ENCODE peak calls at places on chromosomes 2 and 18, in seven cellular contexts. A is psoas muscle, V is mammary epithelial cell, Y is astrocyte, J is lower lobe of right lung, L is uterus, H is right lobe of liver. M is an unnamed sample. For H3K4me1, the result is how much of the 10 kb centered on the place peaks cover.

GRCh38 chr2:236180831-236181453 is 12.8 kb upstream of the GBX2 start:
- DNase-seq in A (no peak), V (no peak), Y (peak), J (no peak), L (no peak), H (no peak), M (peak)

GRCh38 chr18:79935925-79936324 is 15.5 kb downstream of the SLC66A2 start:
- DNase-seq in A (no peak), V (no peak), Y (no peak), J (peak), L (no peak), H (no peak), M (no peak)

GRCh38 chr2:236309669-236310029 is 45.4 kb upstream of the ASB18 start:
- DNase-seq in A (no peak), V (peak), Y (peak), J (no peak), L (no peak), H (no peak), M (no peak)

GRCh38 chr2:78407960-78408794 is 617.3 kb upstream of the REG3G start:
- DNase-seq in A (no peak), V (no peak), Y (no peak), J (no peak), L (no peak), H (no peak), M (no peak)

GRCh38 chr2:172471168-172471567 is 43.8 kb downstream of the ITGA6 start:
- DNase-seq in A (no peak), V (no peak), Y (no peak), J (no peak), L (no peak), H (no peak), M (no peak)

GRCh38 chr18:57666818-57667497 is 45.3 kb upstream of the NARS1 start:
- DNase-seq in A (no peak), V (peak), Y (no peak), J (no peak), L (peak), H (no peak), M (no peak)

GRCh38 chr18:80210312-80211083 is 36.8 kb downstream of the PARD6G start:
- DNase-seq in A (no peak), V (peak), Y (no peak), J (no peak), L (no peak), H (no peak), M (no peak)

GRCh38 chr2:119197125-119197403 is 26.6 kb upstream of the STEAP3 start:
- DNase-seq in A (no peak), V (no peak), Y (no peak), J (no peak), L (no peak), H (no peak), M (no peak)

GRCh38 chr18:34153711-34154110 is 71.0 kb downstream of the NOL4 start:
- DNase-seq in A (no peak), V (peak), Y (peak), J (no peak), L (no peak), H (no peak), M (no peak)

GRCh38 chr2:235493402-235493774 is 455 bp upstream of the AGAP1 start:
- DNase-seq in A (no peak), V (no peak), Y (peak), J (peak), L (no peak), H (no peak), M (no peak)

GRCh38 chr18:31034541-31034940 is 8.0 kb downstream of the DSC3 start:
- DNase-seq in A (no peak), V (no peak), Y (no peak), J (no peak), L (no peak), H (no peak), M (no peak)

GRCh38 chr2:108575132-108575966 is 41.1 kb downstream of the LIMS1 start:
- DNase-seq in A (no peak), V (peak), Y (peak), J (no peak), L (no peak), H (no peak), M (no peak)

GRCh38 chr18:63143246-63143847 is 176.2 kb downstream of the BCL2 start:
- DNase-seq in A (no peak), V (no peak), Y (no peak), J (no peak), L (no peak), H (no peak), M (no peak)

GRCh38 chr2:156537147-156537546 is 101.0 kb downstream of the GPD2 start:
- DNase-seq in A (no peak), V (no peak), Y (peak), J (no peak), L (no peak), H (no peak), M (no peak)

GRCh38 chr2:239285071-239285931 is 115.5 kb downstream of the HDAC4 start:
- DNase-seq in A (no peak), V (no peak), Y (peak), J (peak), L (no peak), H (no peak), M (no peak)

GRCh38 chr2:152241956-152242355 is 66.4 kb upstream of the STAM2 start:
- DNase-seq in A (no peak), V (peak), Y (no peak), J (no peak), L (no peak), H (no peak), M (no peak)

GRCh38 chr2:204664708-204665121 is 119.4 kb downstream of the PARD3B start:
- DNase-seq in A (no peak), V (peak), Y (peak), J (no peak), L (no peak), H (no peak), M (no peak)

GRCh38 chr2:86477349-86477748 is 36.2 kb downstream of the KDM3A start:
- DNase-seq in A (no peak), V (peak), Y (peak), J (no peak), L (no peak), H (no peak), M (no peak)

GRCh38 chr18:10784596-10785202 is 258.9 kb downstream of the NAPG start:
- DNase-seq in A (no peak), V (no peak), Y (no peak), J (no peak), L (no peak), H (no peak), M (no peak)

GRCh38 chr2:74510272-74510671 is 2.8 kb upstream of the PCGF1 start:
- DNase-seq in A (no peak), V (no peak), Y (no peak), J (no peak), L (no peak), H (no peak), M (no peak)

GRCh38 chr18:48328473-48329205 is 80.5 kb downstream of the ZBTB7C start:
- DNase-seq in A (no peak), V (peak), Y (peak), J (no peak), L (no peak), H (peak), M (no peak)

GRCh38 chr18:56709463-56709862 is 58.3 kb downstream of the WDR7 start:
- DNase-seq in A (no peak), V (peak), Y (peak), J (no peak), L (no peak), H (no peak), M (no peak)

GRCh38 chr2:8992643-8993042 is 10.8 kb downstream of the MBOAT2 start:
- DNase-seq in A (no peak), V (no peak), Y (no peak), J (no peak), L (no peak), H (no peak), M (no peak)

GRCh38 chr2:219026946-219027345 is 14.4 kb downstream of the CFAP65 start:
- DNase-seq in A (no peak), V (no peak), Y (no peak), J (no peak), L (no peak), H (no peak), M (no peak)

DNA sequence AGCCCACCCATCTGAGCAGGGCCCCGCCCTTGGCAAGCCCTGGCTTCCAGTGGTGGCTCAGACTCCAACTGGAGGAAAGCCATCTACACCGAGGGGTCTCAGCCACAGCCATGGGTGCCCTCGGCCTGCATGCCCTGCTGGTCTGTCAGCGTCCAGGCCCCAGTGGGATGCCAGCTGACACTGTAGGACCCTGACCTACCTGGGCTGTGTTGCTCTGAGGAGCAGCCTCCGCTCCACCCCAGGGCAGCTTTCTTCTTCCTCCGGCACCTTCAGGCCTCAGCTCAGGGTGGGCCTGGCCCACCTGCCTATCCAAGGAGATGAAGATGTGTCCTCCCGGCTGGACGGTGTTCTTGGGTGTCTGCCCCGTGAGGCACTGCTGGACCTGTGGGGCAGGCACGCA is 13.9 kb upstream of the ARHGEF4 start:
- DNase-seq in A (no peak), V (no peak), Y (no peak), J (no peak), L (no peak), H (no peak), M (no peak)
- H3K4me1 ChIP-seq in A (under half), V (half or more), Y (under half), J (under half), L (under half), H (under half), M (under half)

DNA sequence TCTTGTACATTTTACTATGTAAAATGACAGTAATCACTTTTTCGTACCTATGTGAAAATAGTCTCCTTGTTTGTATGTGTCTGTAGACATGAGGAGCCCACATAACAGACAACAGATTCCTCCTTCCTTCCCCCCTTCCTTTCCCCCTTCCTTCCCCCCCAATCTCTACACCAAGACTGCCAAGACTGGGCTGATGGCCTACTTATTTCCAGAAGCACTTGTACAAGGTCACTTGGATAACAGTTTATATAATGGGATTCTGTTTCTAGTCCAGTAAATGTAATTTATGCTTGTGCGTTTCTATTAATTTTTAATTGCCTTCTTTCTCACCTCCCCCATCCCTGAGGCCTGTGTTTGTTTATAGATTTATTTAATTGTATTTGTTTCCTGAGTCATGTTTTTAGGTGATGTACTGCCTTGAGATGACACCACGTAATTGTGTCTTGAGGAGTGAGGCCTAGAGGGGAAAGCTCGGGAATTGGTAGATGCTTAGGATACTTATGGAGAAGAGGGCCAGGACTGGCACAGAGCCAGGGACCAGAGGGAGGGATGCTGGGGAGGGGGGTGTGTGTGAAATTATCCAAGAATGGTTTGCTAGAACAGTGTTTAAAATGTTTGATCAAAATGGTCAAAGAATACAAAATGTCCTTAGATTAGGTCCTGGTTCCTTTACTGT is 12.3 kb downstream of the B3GNT2 start:
- DNase-seq in A (no peak), V (no peak), Y (no peak), J (no peak), L (no peak), H (no peak), M (no peak)
- H3K4me1 ChIP-seq in A (under half), V (under half), Y (under half), J (under half), L (under half), H (under half), M (under half)

GRCh38 chr2:30272286-30272685 is 41.0 kb downstream of the LBH start:
- DNase-seq in A (no peak), V (no peak), Y (no peak), J (no peak), L (no peak), H (no peak), M (no peak)
- H3K4me1 ChIP-seq in A (under half), V (under half), Y (under half), J (half or more), L (under half), H (under half), M (under half)

GRCh38 chr18:44807766-44808165 is 127.1 kb downstream of the SETBP1 start:
- DNase-seq in A (no peak), V (no peak), Y (no peak), J (no peak), L (no peak), H (peak), M (no peak)

GRCh38 chr18:44804033-44804432 is 123.3 kb downstream of the SETBP1 start:
- DNase-seq in A (no peak), V (no peak), Y (no peak), J (no peak), L (no peak), H (no peak), M (no peak)

GRCh38 chr18:44805176-44805575 is 124.5 kb downstream of the SETBP1 start:
- DNase-seq in A (no peak), V (no peak), Y (no peak), J (no peak), L (no peak), H (no peak), M (no peak)

GRCh38 chr18:44803019-44803650 is 122.4 kb downstream of the SETBP1 start:
- DNase-seq in A (peak), V (no peak), Y (peak), J (no peak), L (peak), H (no peak), M (peak)

DNA sequence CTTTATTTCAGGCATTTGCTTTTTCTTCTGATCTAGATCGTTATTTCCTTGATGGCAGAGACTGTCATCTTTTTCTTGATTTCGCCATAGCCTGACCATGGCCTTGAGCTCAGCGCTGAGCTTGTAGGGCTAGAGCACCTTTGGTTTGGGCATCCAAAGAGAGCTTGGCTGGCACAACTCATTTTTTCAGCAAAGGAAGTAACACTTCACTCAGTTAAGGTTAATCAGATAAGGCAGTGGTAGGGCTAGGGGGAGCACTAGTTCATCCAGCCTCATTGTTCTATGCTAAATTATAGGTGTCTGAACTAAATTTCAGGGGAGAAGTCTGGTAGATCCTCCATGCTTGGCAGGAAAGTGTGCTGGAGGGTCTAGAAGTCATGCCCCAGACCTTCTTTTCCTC is 125.0 kb downstream of the SETBP1 start:
- DNase-seq in A (no peak), V (no peak), Y (no peak), J (no peak), L (no peak), H (no peak), M (no peak)
- H3K4me1 ChIP-seq in A (half or more), V (under half), Y (under half), J (under half), L (under half), H (under half), M (under half)

GRCh38 chr2:160362521-160362920 is 131.1 kb downstream of the RBMS1 start:
- DNase-seq in A (no peak), V (no peak), Y (no peak), J (no peak), L (no peak), H (no peak), M (no peak)

GRCh38 chr2:160356485-160356884 is 137.1 kb downstream of the RBMS1 start:
- DNase-seq in A (no peak), V (no peak), Y (no peak), J (no peak), L (no peak), H (no peak), M (no peak)

GRCh38 chr2:160362018-160362417 is 131.6 kb downstream of the RBMS1 start:
- DNase-seq in A (no peak), V (no peak), Y (no peak), J (no peak), L (no peak), H (no peak), M (no peak)

GRCh38 chr2:160358051-160358450 is 135.6 kb downstream of the RBMS1 start:
- DNase-seq in A (no peak), V (peak), Y (peak), J (no peak), L (no peak), H (no peak), M (no peak)

DNA sequence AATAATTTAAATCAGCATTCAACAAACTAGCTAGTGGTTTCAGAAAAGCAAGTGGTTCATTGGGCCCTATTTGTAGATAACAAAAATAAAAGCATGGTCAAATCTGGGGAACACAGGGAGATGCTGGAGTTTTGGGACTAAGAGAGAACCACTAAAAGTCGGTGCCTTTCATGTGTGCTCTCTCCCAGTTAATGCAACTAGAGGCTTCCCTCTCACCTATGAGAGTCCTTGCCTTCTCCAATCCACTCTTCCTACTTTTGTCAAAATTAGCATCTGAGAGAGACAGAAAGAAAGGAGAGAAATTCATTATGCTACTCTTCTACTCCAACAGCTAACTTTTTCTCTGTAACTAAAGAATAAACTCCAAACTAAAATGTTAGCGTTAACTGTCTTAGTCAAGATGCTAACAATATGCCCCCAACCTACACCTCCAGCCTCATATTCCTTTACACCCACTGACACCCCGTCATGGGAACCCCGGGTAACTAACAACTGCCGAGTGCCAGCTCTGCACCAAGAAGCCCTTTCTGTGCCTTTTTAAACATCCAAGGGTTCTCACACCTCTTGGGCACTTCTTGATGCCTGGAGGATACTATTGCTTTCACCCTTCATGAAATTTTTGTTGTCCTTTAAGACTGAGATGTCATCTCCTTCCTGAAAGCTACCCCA is 133.4 kb downstream of the RBMS1 start:
- DNase-seq in A (no peak), V (no peak), Y (no peak), J (no peak), L (no peak), H (no peak), M (no peak)
- H3K4me1 ChIP-seq in A (under half), V (under half), Y (under half), J (half or more), L (under half), H (under half), M (under half)

GRCh38 chr2:96523659-96524481 is 12.7 kb upstream of the ARID5A start:
- DNase-seq in A (no peak), V (no peak), Y (no peak), J (no peak), L (peak), H (no peak), M (no peak)

GRCh38 chr2:96526101-96526591 is 10.4 kb upstream of the ARID5A start:
- DNase-seq in A (no peak), V (no peak), Y (no peak), J (no peak), L (no peak), H (no peak), M (no peak)

GRCh38 chr2:96526615-96527014 is 9.9 kb upstream of the ARID5A start:
- DNase-seq in A (no peak), V (no peak), Y (no peak), J (no peak), L (no peak), H (no peak), M (no peak)

GRCh38 chr2:96524482-96525210 is 11.9 kb upstream of the ARID5A start:
- DNase-seq in A (no peak), V (no peak), Y (no peak), J (no peak), L (no peak), H (no peak), M (no peak)

GRCh38 chr2:96525211-96525507 is 11.4 kb upstream of the ARID5A start:
- DNase-seq in A (no peak), V (no peak), Y (no peak), J (no peak), L (no peak), H (no peak), M (no peak)
- H3K4me1 ChIP-seq in A (under half), V (under half), Y (under half), J (under half), L (under half), H (under half), M (under half)

GRCh38 chr18:8854550-8854949 is 149.2 kb downstream of the MTCL1 start:
- DNase-seq in A (no peak), V (no peak), Y (no peak), J (no peak), L (no peak), H (no peak), M (no peak)
- H3K4me1 ChIP-seq in A (under half), V (under half), Y (under half), J (under half), L (under half), H (under half), M (under half)

GRCh38 chr2:64863097-64863820 is 125.9 kb upstream of the SLC1A4 start:
- DNase-seq in A (no peak), V (no peak), Y (no peak), J (no peak), L (no peak), H (no peak), M (no peak)
- H3K4me1 ChIP-seq in A (under half), V (under half), Y (under half), J (under half), L (under half), H (under half), M (under half)

GRCh38 chr2:112642961-112643360 is 2.8 kb upstream of the SLC20A1 start:
- DNase-seq in A (no peak), V (no peak), Y (no peak), J (no peak), L (no peak), H (no peak), M (no peak)
- H3K4me1 ChIP-seq in A (under half), V (half or more), Y (half or more), J (under half), L (under half), H (under half), M (under half)

DNA sequence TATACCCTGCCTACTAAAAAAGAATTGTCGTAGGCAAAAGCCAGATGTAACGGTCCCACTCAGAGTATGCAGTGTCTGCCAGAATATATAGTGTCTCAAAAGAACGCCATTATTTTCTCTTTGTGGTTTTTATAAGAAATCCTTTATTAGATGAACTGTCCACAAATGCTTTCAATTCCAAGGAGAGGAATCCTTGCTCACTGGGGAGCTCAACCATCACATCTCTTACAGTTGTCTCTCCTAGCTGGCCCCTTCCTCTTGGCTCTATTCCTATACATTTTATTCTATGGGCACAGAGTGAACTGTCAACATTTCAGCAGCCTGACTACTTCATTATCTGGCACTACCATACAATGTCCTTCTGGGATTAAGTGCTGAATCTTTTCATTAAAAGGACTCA is 96.4 kb upstream of the THOC1 start:
- DNase-seq in A (no peak), V (no peak), Y (peak), J (no peak), L (no peak), H (no peak), M (no peak)
- H3K4me1 ChIP-seq in A (under half), V (under half), Y (under half), J (under half), L (under half), H (under half), M (under half)